ENCODE peak calls at places on chromosomes 3 and 15, in ten cellular contexts. N, X, B, J, T, H, L, E, M and S are unnamed samples. For H3K9me3, the result is how much of the 10 kb centered on the place peaks cover.

GRCh38 chr3:172154768-172155649 is 115.6 kb downstream of the FNDC3B start:
- DNase-seq in B (no peak), T (no peak), M (peak), L (no peak), X (no peak), J (no peak), N (no peak), E (no peak), H (no peak), S (no peak)

GRCh38 chr3:141116791-141117190 is 65.6 kb downstream of the SPSB4 start:
- DNase-seq in X (no peak), T (no peak), J (no peak), L (no peak), M (no peak), N (no peak), H (no peak), B (no peak), E (no peak), S (no peak)

GRCh38 chr15:83943849-83944404 is 290.0 kb downstream of the ADAMTSL3 start:
- DNase-seq in T (no peak), E (no peak), M (no peak), L (no peak), X (no peak), N (no peak), J (peak), B (no peak), H (no peak), S (no peak)

GRCh38 chr15:75620776-75621536 is 4.6 kb downstream of the SNUPN start:
- DNase-seq in E (peak), T (peak), M (no peak), X (no peak), H (no peak), L (peak), N (peak), B (peak), J (peak), S (no peak)

GRCh38 chr3:45223889-45224730 is 2.0 kb downstream of the TMEM158 start:
- DNase-seq in J (peak), H (no peak), L (peak), T (no peak), X (no peak), M (no peak), E (no peak), B (no peak), N (no peak), S (no peak)

GRCh38 chr3:56673781-56674457 is 9.1 kb downstream of the TASOR start:
- DNase-seq in B (no peak), M (no peak), N (no peak), L (no peak), E (no peak), H (no peak), J (peak), T (no peak), X (no peak), S (no peak)

GRCh38 chr3:164018500-164018899 is 1059.8 kb downstream of the SI start:
- DNase-seq in N (no peak), J (no peak), X (no peak), L (no peak), H (no peak), M (peak), B (no peak), T (no peak), E (no peak), S (no peak)

GRCh38 chr3:147449669-147450068 is 40.5 kb downstream of the ZIC1 start:
- DNase-seq in H (no peak), E (no peak), J (no peak), N (no peak), X (no peak), T (no peak), L (no peak), B (no peak), M (no peak), S (no peak)

GRCh38 chr15:75171408-75171807 is 30.3 kb upstream of the C15orf39 start:
- DNase-seq in N (no peak), E (no peak), X (no peak), B (no peak), J (peak), T (no peak), H (no peak), L (peak), M (no peak), S (no peak)

GRCh38 chr3:38313685-38314084 is 31.6 kb downstream of the SLC22A14 start:
- DNase-seq in N (no peak), B (no peak), L (no peak), T (no peak), X (no peak), M (no peak), E (no peak), J (no peak), H (no peak), S (no peak)

GRCh38 chr3:170058127-170058526 is 20.3 kb downstream of the GPR160 start:
- DNase-seq in E (no peak), T (no peak), L (no peak), B (no peak), J (no peak), X (no peak), N (no peak), H (no peak), M (no peak), S (no peak)

GRCh38 chr15:88704791-88705768 is 66.3 kb downstream of the ISG20 start:
- DNase-seq in L (peak), E (no peak), T (no peak), H (no peak), X (no peak), M (peak), J (no peak), B (no peak), N (peak), S (no peak)

GRCh38 chr3:133293397-133294107 is 106.3 kb upstream of the BFSP2 start:
- DNase-seq in J (no peak), T (no peak), X (no peak), E (no peak), M (no peak), N (no peak), H (no peak), L (peak), B (no peak), S (no peak)

GRCh38 chr3:175741951-175742350 is 882.8 kb downstream of the NAALADL2 start:
- DNase-seq in J (peak), X (no peak), H (no peak), M (no peak), E (no peak), L (peak), N (no peak), T (no peak), B (no peak), S (no peak)

GRCh38 chr15:40793216-40793989 is 13.5 kb upstream of the ZFYVE19 start:
- DNase-seq in E (peak), M (no peak), N (no peak), B (no peak), J (peak), H (no peak), T (no peak), X (peak), L (peak), S (no peak)

GRCh38 chr3:86990171-86990733 is 697 bp downstream of the VGLL3 start:
- DNase-seq in B (no peak), N (peak), X (no peak), E (peak), H (no peak), L (no peak), T (no peak), J (peak), M (peak), S (no peak)

GRCh38 chr15:79091204-79091867 is 756 bp upstream of the RASGRF1 start:
- DNase-seq in E (no peak), X (no peak), L (no peak), H (peak), T (no peak), J (peak), N (no peak), M (peak), B (no peak), S (no peak)

GRCh38 chr15:89964555-89964954 is 36.6 kb upstream of the ZNF710 start:
- DNase-seq in T (no peak), J (no peak), M (no peak), H (no peak), L (no peak), B (no peak), E (no peak), N (no peak), X (no peak), S (no peak)

GRCh38 chr3:194148383-194148782 is 12.4 kb downstream of the HES1 start:
- DNase-seq in L (peak), E (no peak), H (no peak), N (no peak), M (no peak), B (no peak), T (no peak), X (no peak), J (peak), S (no peak)

GRCh38 chr15:41801850-41802455 is 25.9 kb upstream of the JMJD7 start:
- DNase-seq in X (peak), M (no peak), B (no peak), T (no peak), H (no peak), E (no peak), L (peak), N (no peak), J (peak), S (no peak)

GRCh38 chr15:60124460-60125070 is 120.5 kb downstream of the FOXB1 start:
- DNase-seq in T (no peak), B (no peak), H (no peak), E (no peak), N (no peak), J (no peak), M (no peak), L (no peak), X (no peak), S (no peak)

GRCh38 chr15:58932791-58933310 is 628 bp downstream of the SLTM start:
- DNase-seq in E (no peak), H (peak), L (no peak), N (no peak), T (no peak), B (no peak), J (no peak), X (no peak), M (no peak), S (no peak)

GRCh38 chr3:192570757-192571156 is 156.6 kb downstream of the FGF12 start:
- DNase-seq in H (no peak), M (no peak), X (no peak), L (peak), J (no peak), B (no peak), T (no peak), E (no peak), N (no peak), S (no peak)

GRCh38 chr3:133457465-133458067 is 57.7 kb downstream of the BFSP2 start:
- DNase-seq in E (no peak), N (no peak), J (no peak), M (no peak), T (no peak), B (no peak), H (no peak), X (no peak), L (no peak), S (no peak)

GRCh38 chr15:90038639-90039095 is 37.5 kb downstream of the ZNF710 start:
- DNase-seq in B (no peak), T (no peak), N (no peak), L (no peak), H (no peak), X (no peak), J (no peak), E (no peak), M (no peak), S (no peak)

GRCh38 chr15:96130734-96131133 is 199.8 kb upstream of the NR2F2 start:
- DNase-seq in M (no peak), L (no peak), T (no peak), X (no peak), E (no peak), N (no peak), J (no peak), B (no peak), H (no peak), S (no peak)

GRCh38 chr15:22240951-22241350 is 160.6 kb downstream of the OR4M2 start:
- DNase-seq in T (no peak), N (no peak), B (no peak), X (no peak), E (no peak), M (no peak), J (no peak), L (no peak), H (no peak), S (no peak)
- H3K9me3 ChIP-seq in T (under half), N (under half), B (under half), X (under half), E (half or more), M (half or more), J (under half), L (under half), H (under half), S (under half)

GRCh38 chr15:53808058-53808703 is 48.7 kb upstream of the WDR72 start:
- DNase-seq in T (no peak), H (no peak), N (no peak), X (peak), M (no peak), J (no peak), B (no peak), L (no peak), E (no peak), S (no peak)

GRCh38 chr15:53807500-53807899 is 48.0 kb upstream of the WDR72 start:
- DNase-seq in H (no peak), T (no peak), L (no peak), N (no peak), E (no peak), M (no peak), J (no peak), X (no peak), B (no peak), S (no peak)

GRCh38 chr15:53811530-53811929 is 52.1 kb upstream of the WDR72 start:
- DNase-seq in E (no peak), T (no peak), J (no peak), B (no peak), N (no peak), X (no peak), H (no peak), M (no peak), L (no peak), S (no peak)
- H3K4me3 ChIP-seq in E (no peak), T (no peak), J (no peak), B (no peak), N (no peak), X (no peak), H (no peak), M (peak), L (no peak), S (no peak)

GRCh38 chr3:178987745-178988144 is 83.9 kb downstream of the ZMAT3 start:
- DNase-seq in J (no peak), X (no peak), H (no peak), N (no peak), E (no peak), L (no peak), M (no peak), B (no peak), T (no peak), S (no peak)

GRCh38 chr3:178986456-178986855 is 85.2 kb downstream of the ZMAT3 start:
- DNase-seq in X (no peak), J (no peak), M (no peak), H (no peak), B (no peak), L (no peak), E (no peak), N (no peak), T (no peak), S (no peak)

GRCh38 chr3:178990293-178990692 is 81.3 kb downstream of the ZMAT3 start:
- DNase-seq in X (no peak), E (no peak), T (no peak), L (no peak), N (no peak), J (no peak), B (no peak), H (no peak), M (no peak), S (no peak)

DNA sequence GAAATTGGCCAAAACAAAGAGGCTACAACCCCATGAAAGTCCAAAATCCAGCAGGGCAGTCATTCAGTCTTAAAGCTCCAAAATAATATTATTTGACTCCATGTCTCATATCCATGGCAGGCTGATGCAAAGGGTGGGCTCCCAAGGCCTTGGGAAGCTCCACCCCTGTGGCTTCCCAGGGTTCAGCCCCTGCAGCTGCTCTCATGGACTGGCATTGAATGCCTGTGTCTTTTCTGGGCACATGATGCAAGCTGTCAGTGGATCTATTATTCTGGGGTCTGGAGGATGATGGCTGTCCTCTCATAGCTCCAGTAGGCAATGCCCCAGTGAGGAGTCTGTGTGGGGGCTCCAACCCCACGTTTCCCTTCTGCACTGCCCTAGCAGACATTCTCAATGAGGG is 81.8 kb downstream of the ZMAT3 start:
- DNase-seq in E (no peak), B (no peak), L (no peak), N (no peak), T (no peak), M (no peak), J (no peak), H (no peak), X (no peak), S (no peak)
- H3K9me3 ChIP-seq in E (under half), B (under half), L (under half), N (half or more), T (under half), M (half or more), J (under half), H (under half), X (under half), S (under half)

GRCh38 chr15:94843060-94843459 is 611.7 kb downstream of the MCTP2 start:
- DNase-seq in X (no peak), E (no peak), M (no peak), B (no peak), J (no peak), T (no peak), N (no peak), H (no peak), L (no peak), S (no peak)

GRCh38 chr15:94844188-94844532 is 612.8 kb downstream of the MCTP2 start:
- DNase-seq in J (no peak), N (no peak), L (no peak), X (no peak), H (no peak), B (no peak), M (no peak), T (no peak), E (no peak), S (no peak)

GRCh38 chr15:94844533-94845390 is 613.4 kb downstream of the MCTP2 start:
- DNase-seq in X (no peak), T (no peak), N (peak), E (peak), L (peak), H (no peak), J (no peak), B (peak), M (peak), S (no peak)

GRCh38 chr15:94847325-94847724 is 616.0 kb downstream of the MCTP2 start:
- DNase-seq in M (no peak), J (no peak), H (no peak), N (no peak), X (no peak), E (no peak), L (no peak), T (no peak), B (no peak), S (no peak)

GRCh38 chr15:94845391-94845718 is 614.0 kb downstream of the MCTP2 start:
- DNase-seq in T (no peak), X (no peak), H (no peak), L (no peak), M (no peak), B (no peak), J (no peak), N (no peak), E (no peak), S (no peak)
- H3K4me3 ChIP-seq in T (peak), X (no peak), H (peak), L (peak), M (peak), B (peak), J (no peak), N (peak), E (no peak), S (no peak)

GRCh38 chr15:20353966-20354883 is 187.4 kb downstream of the GOLGA6L6 start:
- DNase-seq in B (peak), L (no peak), T (no peak), X (no peak), H (no peak), J (no peak), E (peak), N (no peak), M (peak), S (no peak)
- H3K9me3 ChIP-seq in B (under half), L (half or more), T (under half), X (under half), H (under half), J (half or more), E (half or more), N (under half), M (half or more), S (under half)